ENCODE peak calls at places on chromosomes 4 and X, in seven cellular contexts. R, C, W, A, J, X and Q are unnamed samples.

GRCh38 chrX:80237072-80237471 is 183.2 kb upstream of the TENT5D start:
- DNase-seq in R (no peak), C (no peak), W (peak), A (no peak), J (peak), X (no peak), Q (no peak)

GRCh38 chr4:168522829-168523228 is 26.0 kb downstream of the PALLD start:
- DNase-seq in R (no peak), C (no peak), W (no peak), A (no peak), J (no peak), X (no peak), Q (no peak)

GRCh38 chr4:183155450-183156184 is 56.6 kb downstream of the WWC2 start:
- DNase-seq in R (no peak), C (no peak), W (no peak), A (no peak), J (no peak), X (no peak), Q (no peak)

GRCh38 chr4:165972747-165973146 is 99.7 kb downstream of the TLL1 start:
- DNase-seq in R (no peak), C (no peak), W (no peak), A (no peak), J (no peak), X (no peak), Q (peak)

GRCh38 chrX:153507484-153508178 is 9.8 kb upstream of the ATP2B3 start:
- DNase-seq in R (peak), C (no peak), W (peak), A (peak), J (peak), X (peak), Q (peak)

GRCh38 chr4:72966652-72967051 is 102.9 kb downstream of the COX18 start:
- DNase-seq in R (no peak), C (no peak), W (no peak), A (no peak), J (no peak), X (no peak), Q (no peak)

GRCh38 chr4:151302432-151302831 is 23.0 kb downstream of the SH3D19 start:
- DNase-seq in R (no peak), C (no peak), W (no peak), A (no peak), J (peak), X (no peak), Q (peak)

GRCh38 chrX:132953358-132953757 is 5.1 kb downstream of the HS6ST2 start:
- DNase-seq in R (no peak), C (no peak), W (no peak), A (no peak), J (no peak), X (no peak), Q (no peak)

GRCh38 chr4:39533541-39533940 is 6.3 kb upstream of the UGDH start:
- DNase-seq in R (no peak), C (no peak), W (no peak), A (no peak), J (no peak), X (no peak), Q (no peak)

GRCh38 chr4:73729534-73730165 is 10.7 kb upstream of the CXCL8 start:
- DNase-seq in R (no peak), C (peak), W (peak), A (peak), J (peak), X (peak), Q (peak)

GRCh38 chr4:70838400-70838971 is 1.2 kb downstream of the GRSF1 start:
- DNase-seq in R (no peak), C (peak), W (no peak), A (no peak), J (peak), X (peak), Q (peak)

GRCh38 chrX:23898412-23898959 is 9.3 kb downstream of the APOO start:
- DNase-seq in R (peak), C (no peak), W (no peak), A (no peak), J (peak), X (no peak), Q (peak)

GRCh38 chr4:108172780-108173598 is 4.3 kb upstream of the LEF1 start:
- DNase-seq in R (peak), C (no peak), W (peak), A (no peak), J (peak), X (peak), Q (peak)

GRCh38 chr4:119518230-119518892 is 110.2 kb downstream of the PDE5A start:
- DNase-seq in R (no peak), C (no peak), W (no peak), A (no peak), J (no peak), X (no peak), Q (no peak)